ENCODE peak calls at places on chromosomes 6 and 20, in eight cellular contexts. P, C, B, L, S, X, I and Z are unnamed samples. For H3K9me3, the result is how much of the 10 kb centered on the place peaks cover.

GRCh38 chr6:38499697-38500096 is 140.0 kb downstream of the BTBD9 start:
- DNase-seq in P (no peak), C (no peak), B (no peak), L (no peak), S (no peak), X (no peak), I (no peak), Z (no peak)

GRCh38 chr6:113921299-113921904 is 49.5 kb downstream of the HDAC2 start:
- DNase-seq in P (no peak), C (no peak), B (no peak), L (no peak), S (no peak), X (no peak), I (no peak), Z (no peak)

GRCh38 chr6:20213271-20213798 is 1.1 kb upstream of the MBOAT1 start:
- DNase-seq in P (no peak), C (no peak), B (no peak), L (peak), S (no peak), X (no peak), I (no peak), Z (no peak)

GRCh38 chr6:89471287-89471867 is 38.4 kb downstream of the ANKRD6 start:
- DNase-seq in P (no peak), C (no peak), B (no peak), L (no peak), S (no peak), X (no peak), I (no peak), Z (no peak)

GRCh38 chr6:157224178-157224956 is 99.0 kb downstream of the TMEM242 start:
- DNase-seq in P (no peak), C (no peak), B (peak), L (no peak), S (no peak), X (no peak), I (no peak), Z (no peak)

GRCh38 chr6:121884621-121885020 is 449.2 kb downstream of the GJA1 start:
- DNase-seq in P (no peak), C (no peak), B (no peak), L (peak), S (no peak), X (no peak), I (no peak), Z (no peak)

GRCh38 chr20:44081476-44081875 is 105.5 kb downstream of the JPH2 start:
- DNase-seq in P (no peak), C (no peak), B (peak), L (no peak), S (no peak), X (no peak), I (no peak), Z (no peak)

GRCh38 chr6:88983532-88983931 is 20.1 kb upstream of the RNGTT start:
- DNase-seq in P (peak), C (peak), B (no peak), L (peak), S (no peak), X (no peak), I (peak), Z (peak)

GRCh38 chr6:3317741-3318211 is 59.0 kb downstream of the PSMG4 start:
- DNase-seq in P (no peak), C (no peak), B (no peak), L (no peak), S (no peak), X (no peak), I (no peak), Z (no peak)

GRCh38 chr6:30265594-30265993 is 52.4 kb upstream of the TRIM26 start:
- DNase-seq in P (no peak), C (no peak), B (no peak), L (no peak), S (no peak), X (no peak), I (no peak), Z (no peak)

GRCh38 chr6:16754864-16755263 is 6.4 kb downstream of the ATXN1 start:
- DNase-seq in P (no peak), C (no peak), B (no peak), L (no peak), S (no peak), X (no peak), I (no peak), Z (no peak)

GRCh38 chr20:59648720-59649119 is 44.4 kb downstream of the PHACTR3 start:
- DNase-seq in P (no peak), C (no peak), B (no peak), L (no peak), S (no peak), X (no peak), I (no peak), Z (no peak)

GRCh38 chr6:155611742-155612141 is 156.1 kb upstream of the NOX3 start:
- DNase-seq in P (no peak), C (no peak), B (no peak), L (no peak), S (no peak), X (no peak), I (no peak), Z (no peak)
- H3K9me3 ChIP-seq in P (under half), C (under half), B (under half), L (under half), S (under half), X (half or more), I (under half), Z (under half)

DNA sequence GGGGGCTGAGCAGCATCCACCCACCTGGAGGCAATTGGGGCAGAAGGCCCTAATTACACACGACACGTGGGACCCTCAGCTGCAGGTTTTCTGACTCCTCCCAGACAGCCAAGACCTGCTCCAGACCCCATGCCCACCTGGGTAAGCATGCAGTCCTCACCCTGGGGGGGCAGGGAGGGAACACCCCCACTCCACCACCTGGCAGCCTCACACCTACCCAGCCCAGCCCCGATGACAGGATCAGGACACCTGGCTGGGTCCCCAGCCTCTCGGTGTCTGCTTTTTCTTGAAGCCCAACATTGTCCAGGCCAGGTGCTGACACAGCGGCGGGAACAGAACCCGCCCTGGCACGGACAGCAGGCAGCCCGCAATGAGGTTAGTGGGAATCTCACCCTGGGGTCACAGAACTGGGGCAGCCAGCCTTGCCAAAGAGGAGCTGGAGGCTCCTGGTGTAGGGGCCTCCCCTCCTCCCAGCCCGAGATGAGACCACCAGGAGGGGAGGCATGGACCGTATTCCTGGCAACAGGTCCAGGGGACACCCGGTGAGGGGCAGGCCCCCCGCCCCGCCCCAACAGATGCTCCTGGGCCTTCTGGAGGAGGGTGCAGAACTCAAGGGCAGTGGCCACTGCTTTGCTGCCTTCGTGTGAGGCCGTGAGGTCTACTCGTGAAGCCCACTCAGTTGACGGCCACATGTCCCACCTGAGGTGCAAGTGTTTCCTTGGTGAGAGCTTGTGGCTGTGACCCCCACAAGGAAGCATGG is 103.8 kb downstream of the DLL1 start:
- DNase-seq in P (no peak), C (no peak), B (no peak), L (no peak), S (no peak), X (no peak), I (no peak), Z (no peak)
- H3K9me3 ChIP-seq in P (under half), C (under half), B (under half), L (under half), S (under half), X (under half), I (under half), Z (under half)

GRCh38 chr6:168711666-168712300 is 270.8 kb downstream of the SMOC2 start:
- DNase-seq in P (no peak), C (no peak), B (no peak), L (no peak), S (no peak), X (no peak), I (no peak), Z (no peak)
- H3K9me3 ChIP-seq in P (under half), C (under half), B (under half), L (under half), S (under half), X (under half), I (under half), Z (under half)

GRCh38 chr6:49841424-49841823 is 24.9 kb downstream of the CRISP1 start:
- DNase-seq in P (no peak), C (no peak), B (no peak), L (no peak), S (no peak), X (no peak), I (no peak), Z (no peak)
- H3K9me3 ChIP-seq in P (under half), C (under half), B (under half), L (under half), S (under half), X (under half), I (under half), Z (under half)

GRCh38 chr20:16538779-16539178 is 34.5 kb downstream of the KIF16B start:
- DNase-seq in P (no peak), C (no peak), B (no peak), L (no peak), S (no peak), X (no peak), I (no peak), Z (no peak)

GRCh38 chr20:16533493-16533892 is 39.8 kb downstream of the KIF16B start:
- DNase-seq in P (no peak), C (no peak), B (no peak), L (no peak), S (no peak), X (no peak), I (no peak), Z (no peak)

GRCh38 chr20:16537918-16538317 is 35.3 kb downstream of the KIF16B start:
- DNase-seq in P (peak), C (peak), B (no peak), L (no peak), S (no peak), X (no peak), I (no peak), Z (no peak)

GRCh38 chr20:16537025-16537665 is 36.1 kb downstream of the KIF16B start:
- DNase-seq in P (no peak), C (no peak), B (no peak), L (no peak), S (no peak), X (no peak), I (no peak), Z (no peak)

DNA sequence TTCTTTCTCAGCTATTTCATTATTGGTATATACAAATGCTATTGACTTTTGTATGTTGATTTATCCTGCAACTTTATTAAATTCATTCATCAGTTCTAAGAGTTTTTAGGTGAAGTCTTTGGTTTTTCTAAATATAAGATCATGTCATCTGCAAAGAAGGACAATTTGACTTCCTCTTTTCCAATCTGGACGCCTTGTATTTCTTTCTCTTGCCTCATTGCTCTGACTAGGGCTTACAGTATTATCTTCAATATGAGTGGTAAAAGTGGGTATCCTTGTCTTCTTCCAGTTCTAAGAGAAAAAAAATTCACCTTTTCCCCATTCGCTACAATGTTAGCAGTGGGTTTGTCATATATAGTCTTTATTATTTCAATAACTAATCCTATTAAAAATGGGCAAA is 38.0 kb downstream of the KIF16B start:
- DNase-seq in P (no peak), C (no peak), B (no peak), L (no peak), S (no peak), X (no peak), I (no peak), Z (no peak)
- H3K9me3 ChIP-seq in P (under half), C (under half), B (under half), L (under half), S (under half), X (under half), I (under half), Z (under half)

GRCh38 chr20:39660965-39661364 is 698.8 kb downstream of the DHX35 start:
- DNase-seq in P (peak), C (no peak), B (no peak), L (no peak), S (no peak), X (no peak), I (no peak), Z (no peak)

GRCh38 chr20:39659010-39659409 is 696.9 kb downstream of the DHX35 start:
- DNase-seq in P (no peak), C (no peak), B (no peak), L (no peak), S (no peak), X (no peak), I (no peak), Z (no peak)

GRCh38 chr20:39661833-39662232 is 699.7 kb downstream of the DHX35 start:
- DNase-seq in P (peak), C (no peak), B (no peak), L (peak), S (no peak), X (no peak), I (no peak), Z (no peak)

DNA sequence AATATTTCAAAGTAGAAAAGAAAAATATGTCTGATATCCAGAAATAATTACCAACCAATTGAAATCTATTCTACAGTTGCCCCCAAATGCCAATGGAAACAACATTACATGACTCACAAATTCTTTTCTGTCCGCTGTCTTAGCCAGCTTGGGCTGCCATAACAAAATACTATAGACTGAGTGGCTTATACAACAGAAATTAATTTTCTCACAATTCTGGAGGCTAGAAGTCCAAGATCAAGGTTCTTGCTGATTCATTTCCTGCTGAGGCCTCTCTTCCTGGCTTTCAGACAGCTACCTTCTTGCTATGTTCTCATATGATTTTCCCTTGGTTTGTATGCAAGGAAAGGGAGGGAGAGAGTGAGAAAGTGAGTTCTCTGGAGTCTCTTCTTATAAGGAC is 698.1 kb downstream of the DHX35 start:
- DNase-seq in P (peak), C (no peak), B (no peak), L (no peak), S (no peak), X (no peak), I (no peak), Z (no peak)
- H3K9me3 ChIP-seq in P (under half), C (under half), B (under half), L (under half), S (under half), X (under half), I (under half), Z (under half)

DNA sequence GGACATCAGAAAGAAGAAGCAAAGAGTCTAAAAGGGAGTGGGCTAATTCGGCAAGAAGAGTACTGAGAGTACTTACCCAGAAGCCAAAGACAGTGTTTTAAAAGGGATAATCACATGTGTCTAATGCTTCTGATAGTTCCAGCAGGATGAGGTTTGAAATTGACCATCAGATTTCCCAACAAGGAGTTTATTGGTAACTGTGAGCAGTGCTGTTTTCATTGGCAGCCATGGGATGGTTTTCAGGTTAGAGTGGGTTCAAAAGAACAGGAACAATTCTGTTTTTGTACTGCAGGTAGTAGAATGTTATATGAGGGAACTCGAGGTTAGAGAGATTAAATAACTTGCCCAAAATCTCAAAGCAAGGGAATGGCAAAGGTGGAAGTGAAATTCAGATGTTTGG is 8.5 kb downstream of the RNF217 start:
- DNase-seq in P (no peak), C (no peak), B (no peak), L (no peak), S (no peak), X (no peak), I (no peak), Z (no peak)
- H3K9me3 ChIP-seq in P (under half), C (under half), B (under half), L (under half), S (under half), X (under half), I (under half), Z (under half)

DNA sequence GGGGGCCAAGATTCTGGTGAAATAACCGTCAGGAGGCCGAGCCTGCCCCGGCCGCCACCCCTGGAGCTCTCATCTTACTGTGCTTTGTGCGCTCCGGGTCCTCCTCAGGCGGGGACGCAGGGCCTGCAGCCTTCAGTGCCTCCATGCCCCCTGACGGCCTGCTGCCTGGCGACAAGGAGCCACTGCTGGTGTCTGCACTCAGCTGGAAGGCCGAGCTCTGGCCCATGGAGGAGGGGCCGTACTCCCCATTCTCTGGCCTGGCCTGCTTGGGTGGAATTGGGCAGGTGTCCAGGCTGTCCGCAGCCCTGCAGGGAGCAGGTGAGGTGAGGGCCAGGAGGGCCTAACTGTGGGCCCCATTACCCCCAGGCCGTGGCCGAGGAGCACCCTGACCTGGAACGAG is 5.3 kb downstream of the ZNF512B start:
- DNase-seq in P (no peak), C (no peak), B (no peak), L (no peak), S (no peak), X (no peak), I (peak), Z (no peak)
- H3K9me3 ChIP-seq in P (under half), C (under half), B (under half), L (under half), S (half or more), X (under half), I (under half), Z (under half)